ENCODE peak calls at places on chromosomes 13 and 19, in nine cellular contexts. W is dorsolateral prefrontal cortex, R is breast epithelium, I is upper lobe of right lung, U is endodermal cell, A is RWPE1, H is neural crest cell, C is MM.1S, J is foreskin keratinocyte. E is an unnamed sample.

GRCh38 chr13:110445722-110446569 is 115.6 kb downstream of the RAB20 start:
- DNase-seq in U (no peak), C (no peak), W (no peak), I (no peak), H (no peak), J (no peak), A (no peak), R (no peak), E (no peak)

GRCh38 chr13:78139765-78140164 is 221.1 kb upstream of the EDNRB start:
- DNase-seq in C (no peak), J (no peak), U (no peak), W (no peak), H (no peak), I (no peak), A (no peak), R (no peak), E (no peak)

GRCh38 chr19:41111296-41111695 is 2.9 kb upstream of the CYP2F1 start:
- DNase-seq in C (no peak), R (no peak), J (no peak), H (no peak), I (no peak), W (no peak), U (no peak), A (no peak), E (no peak)

GRCh38 chr13:99694251-99694650 is 193.0 kb downstream of the TM9SF2 start:
- DNase-seq in A (no peak), H (no peak), J (no peak), I (no peak), U (no peak), R (no peak), C (no peak), W (no peak), E (no peak)

GRCh38 chr13:20689291-20689690 is 14.2 kb upstream of the IL17D start:
- DNase-seq in H (no peak), A (no peak), W (no peak), R (no peak), U (no peak), J (no peak), I (no peak), C (no peak), E (no peak)

GRCh38 chr13:112867301-112867711 is 101.7 kb upstream of the MCF2L start:
- DNase-seq in J (no peak), C (no peak), I (no peak), W (no peak), H (no peak), A (no peak), U (no peak), R (no peak), E (no peak)

GRCh38 chr19:47776568-47776967 is 1.9 kb upstream of the SELENOW start:
- DNase-seq in U (no peak), J (peak; percentile 98), I (no peak), H (no peak), A (peak; percentile 82), R (no peak), C (no peak), W (no peak), E (no peak)

GRCh38 chr13:33494596-33495214 is 209.2 kb upstream of the STARD13 start:
- DNase-seq in H (no peak), U (no peak), I (no peak), A (peak; percentile 39), C (no peak), W (no peak), R (no peak), J (peak; percentile 72), E (no peak)

GRCh38 chr19:7868671-7869452 is 5.3 kb downstream of the PRR36 start:
- DNase-seq in I (peak; percentile 90), U (peak; percentile 97), R (peak; percentile 79), J (no peak), A (peak; percentile 76), W (no peak), C (peak; percentile 95), H (peak; percentile 57), E (peak; percentile 73)

GRCh38 chr13:67023088-67023893 is 206.8 kb downstream of the PCDH9 start:
- DNase-seq in I (no peak), C (no peak), A (peak; percentile 12), H (no peak), U (no peak), R (no peak), W (no peak), J (peak; percentile 47), E (no peak)

GRCh38 chr13:46609726-46610125 is 56.8 kb downstream of the LRCH1 start:
- DNase-seq in W (no peak), C (no peak), H (no peak), A (no peak), U (no peak), I (no peak), J (no peak), R (no peak), E (no peak)

GRCh38 chr13:95710313-95710712 is 33.4 kb downstream of the DNAJC3 start:
- DNase-seq in A (no peak), U (no peak), R (no peak), I (no peak), W (no peak), C (no peak), J (peak; percentile 31), H (no peak), E (no peak)

GRCh38 chr19:44745386-44745831 is 3.1 kb upstream of the BCL3 start:
- DNase-seq in A (no peak), I (peak; percentile 77), U (peak; percentile 69), R (peak; percentile 66), W (no peak), C (no peak), H (no peak), J (no peak), E (no peak)

GRCh38 chr13:42968906-42969305 is 23.1 kb downstream of the EPSTI1 start:
- DNase-seq in W (no peak), A (no peak), H (no peak), J (no peak), R (peak; percentile 69), C (no peak), U (peak; percentile 77), I (peak; percentile 82), E (peak; percentile 58)

GRCh38 chr13:26308836-26309235 is 54.9 kb downstream of the CDK8 start:
- DNase-seq in W (no peak), R (no peak), A (no peak), U (no peak), I (no peak), H (no peak), C (no peak), J (no peak), E (no peak)

DNA sequence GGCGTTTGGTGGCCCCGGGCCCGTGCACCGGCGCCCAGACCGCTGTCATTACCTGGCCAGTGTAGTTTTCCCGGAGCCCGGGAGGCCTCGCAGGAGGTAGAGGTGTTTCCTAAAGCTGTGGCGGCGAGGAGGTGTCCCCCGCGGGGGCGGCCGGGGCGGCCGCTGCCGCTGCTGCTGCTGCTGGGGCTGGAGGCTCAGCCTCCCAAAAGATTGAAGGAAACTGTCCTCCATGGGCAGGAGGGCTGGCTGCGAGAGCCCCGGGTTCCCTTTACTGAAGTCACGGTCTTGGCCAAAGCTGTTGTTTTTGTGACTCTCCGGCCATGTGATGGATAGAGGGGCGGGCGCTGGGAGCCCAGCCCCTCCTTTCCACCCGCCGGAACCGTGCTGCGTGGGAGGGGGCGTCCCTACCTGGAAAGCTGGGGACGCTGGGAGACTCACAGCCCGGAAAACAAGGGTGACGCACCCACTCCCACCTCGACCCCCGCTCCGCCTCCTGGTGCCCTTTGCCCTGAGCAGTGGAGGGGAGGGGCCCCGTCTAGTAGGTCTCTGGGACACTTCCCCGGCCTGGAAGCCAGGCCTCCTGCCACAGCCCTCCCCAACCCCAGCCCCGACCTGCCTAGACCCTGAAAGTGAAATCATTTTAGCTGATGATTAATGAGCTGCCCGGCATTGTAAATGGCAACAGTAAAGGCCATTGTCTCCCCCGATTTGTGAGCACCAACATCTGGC is at the start of gene N4BP2L1:
- DNase-seq in U (peak; percentile 85), H (no peak), C (peak; percentile 82), I (peak; percentile 93), W (peak; percentile 60), J (no peak), R (peak; percentile 64), A (no peak), E (peak; percentile 48)
- TF ChIP-seq CTCF in U (no peak), H (no peak), C (no peak), I (no peak), W (no peak), J (no peak), R (no peak), A (no peak), E (no peak)

GRCh38 chr19:38384209-38385027 is 3.4 kb downstream of the GGN start:
- DNase-seq in A (no peak), I (no peak), R (no peak), J (no peak), W (no peak), C (no peak), U (peak; percentile 89), H (no peak), E (no peak)
- TF ChIP-seq CTCF in A (no peak), I (no peak), R (no peak), J (peak; percentile 57), W (no peak), C (no peak), U (peak; percentile 74), H (peak; percentile 23), E (no peak)

DNA sequence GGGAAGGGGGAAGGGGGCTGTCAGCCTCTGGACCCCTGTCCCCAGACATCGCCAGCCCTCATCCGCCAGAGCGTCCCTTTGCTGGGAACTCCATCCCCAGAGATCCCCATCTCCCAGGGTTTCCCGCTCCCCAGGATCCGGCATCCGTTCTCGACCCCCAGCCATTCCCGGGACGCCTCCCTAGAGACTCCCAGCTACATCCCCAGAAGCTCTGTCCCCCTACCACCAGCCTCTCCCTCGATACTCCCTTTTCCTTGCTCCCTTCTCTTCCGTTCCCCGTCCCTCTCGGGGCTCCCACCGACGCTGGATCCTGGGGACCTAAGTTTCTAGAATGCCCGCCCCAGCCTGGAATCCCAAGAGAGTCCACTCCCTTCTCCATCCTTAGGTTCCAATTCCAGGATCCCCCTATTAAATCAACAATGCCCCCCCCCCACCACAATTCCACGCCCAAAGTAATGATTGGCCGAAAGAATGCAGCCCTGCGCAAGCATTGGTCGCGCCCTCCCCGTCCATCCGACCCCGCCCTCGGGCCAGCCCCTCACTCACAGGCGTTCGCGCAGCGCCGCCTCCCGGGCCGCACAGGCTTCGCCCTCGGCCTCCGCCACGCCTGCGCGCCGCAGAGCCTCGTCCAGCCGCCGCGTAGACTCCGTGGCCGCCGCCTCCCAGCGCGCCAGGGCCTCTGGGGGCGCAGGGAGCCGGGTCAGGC is 3.2 kb downstream of the CCDC194 start:
- DNase-seq in I (peak; percentile 96), U (peak; percentile 98), W (peak; percentile 74), A (peak; percentile 97), R (peak; percentile 93), H (peak; percentile 89), J (peak; percentile 50), C (peak; percentile 90), E (peak; percentile 90)
- TF ChIP-seq CTCF in I (peak; percentile 68), U (peak; percentile 83), W (peak; percentile 77), A (peak; percentile 96), R (peak; percentile 74), H (peak; percentile 68), J (peak; percentile 97), C (peak; percentile 76), E (peak; percentile 32)

DNA sequence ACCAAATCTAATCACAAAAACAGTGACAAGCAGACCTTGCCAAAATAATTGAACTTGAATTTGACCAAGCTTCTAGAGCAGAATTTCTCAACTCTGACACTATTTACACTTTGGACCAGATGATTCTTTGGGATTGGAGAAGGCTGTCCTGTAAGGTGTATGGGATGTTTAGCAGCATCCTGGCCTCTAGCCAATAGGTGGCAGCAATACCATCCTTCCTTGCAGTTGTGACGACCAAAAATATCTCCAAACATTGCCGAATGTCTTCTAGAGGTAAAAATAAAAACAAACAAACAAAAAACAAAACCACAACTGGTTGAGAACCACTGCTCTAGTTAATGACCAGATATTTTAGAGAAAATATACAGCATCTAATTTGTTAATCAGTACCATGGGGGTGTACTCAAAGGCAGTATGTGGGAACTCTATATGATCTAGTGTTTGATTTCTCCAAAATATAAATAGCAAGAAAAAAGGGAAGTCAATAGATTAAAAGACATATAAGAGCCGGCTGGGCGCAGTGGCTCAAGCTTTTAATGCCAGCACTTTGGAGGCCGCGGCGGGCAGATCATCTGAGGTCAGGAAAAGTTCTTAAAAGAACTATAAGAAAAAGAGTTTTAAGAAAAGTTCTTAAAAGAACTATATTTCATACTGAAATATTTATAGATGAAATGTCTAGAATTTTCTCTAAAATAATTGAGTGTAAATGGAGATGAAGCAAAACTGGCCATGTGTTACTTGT is 60.9 kb upstream of the ZNF527 start:
- DNase-seq in H (no peak), R (no peak), C (no peak), U (peak; percentile 59), J (no peak), A (no peak), I (no peak), W (no peak), E (no peak)
- TF ChIP-seq CTCF in H (peak; percentile 57), R (no peak), C (peak; percentile 18), U (peak; percentile 80), J (peak; percentile 43), A (no peak), I (no peak), W (no peak), E (no peak)